ENCODE peak calls at places on chromosomes 7 and 10, in four cellular contexts. Z is K562, C is HepG2, L is H1. K is an unnamed sample.

GRCh38 chr10:13812804-13813203 is 226.0 kb downstream of the PRPF18 start:
- DNase-seq in Z (peak; percentile 21), C (no peak), L (no peak), K (no peak)

GRCh38 chr7:55066479-55066878 is 47.7 kb downstream of the EGFR start:
- DNase-seq in Z (no peak), C (peak; percentile 50), L (no peak), K (no peak)

GRCh38 chr10:86205086-86205760 is 161.4 kb downstream of the GRID1 start:
- DNase-seq in Z (no peak), C (no peak), L (no peak), K (no peak)

GRCh38 chr7:33191326-33191725 is 62.0 kb downstream of the BBS9 start:
- DNase-seq in Z (no peak), C (peak; percentile 54), L (no peak), K (no peak)

GRCh38 chr7:22443370-22444180 is 56.4 kb downstream of the STEAP1B start:
- DNase-seq in Z (peak; percentile 42), C (peak; percentile 95), L (no peak), K (peak; percentile 81)

GRCh38 chr10:95728535-95728934 is 27.4 kb upstream of the ENTPD1 start:
- DNase-seq in Z (no peak), C (no peak), L (no peak), K (peak; percentile 54)

GRCh38 chr10:32890444-32890843 is 67.6 kb downstream of the ITGB1 start:
- DNase-seq in Z (no peak), C (no peak), L (no peak), K (no peak)

GRCh38 chr10:82176571-82176970 is 301.6 kb downstream of the NRG3 start:
- DNase-seq in Z (no peak), C (no peak), L (no peak), K (no peak)

GRCh38 chr7:85102813-85103350 is 84.0 kb downstream of the SEMA3D start:
- DNase-seq in Z (no peak), C (no peak), L (no peak), K (peak; percentile 63)

GRCh38 chr10:94232711-94233383 is 129.9 kb downstream of the NOC3L start:
- DNase-seq in Z (no peak), C (peak; percentile 25), L (no peak), K (no peak)

GRCh38 chr7:33185786-33186185 is 56.4 kb downstream of the BBS9 start:
- DNase-seq in Z (peak; percentile 37), C (peak; percentile 62), L (no peak), K (peak; percentile 63)

GRCh38 chr10:110274072-110274627 is 30.6 kb downstream of the SMNDC1 start:
- DNase-seq in Z (no peak), C (no peak), L (no peak), K (no peak)

GRCh38 chr10:132401396-132402168 is 4.6 kb downstream of the PWWP2B start:
- DNase-seq in Z (no peak), C (no peak), L (no peak), K (no peak)
- TF ChIP-seq MAX in Z (no peak), C (no peak), L (no peak), K (no peak)

GRCh38 chr7:29810297-29810696 is 4.0 kb downstream of the WIPF3 start:
- DNase-seq in Z (no peak), C (no peak), L (no peak), K (no peak)

GRCh38 chr7:29810813-29811482 is 4.6 kb downstream of the WIPF3 start:
- DNase-seq in Z (no peak), C (no peak), L (no peak), K (no peak)

GRCh38 chr7:29809533-29810155 is 3.3 kb downstream of the WIPF3 start:
- DNase-seq in Z (no peak), C (no peak), L (no peak), K (no peak)

GRCh38 chr7:29811597-29811996 is 5.3 kb downstream of the WIPF3 start:
- DNase-seq in Z (no peak), C (no peak), L (no peak), K (no peak)

GRCh38 chr7:29812185-29812876 is 6.0 kb downstream of the WIPF3 start:
- DNase-seq in Z (no peak), C (no peak), L (no peak), K (no peak)
- TF ChIP-seq JUN in Z (no peak), C (no peak), L (no peak), K (no peak)

GRCh38 chr7:128174391-128174790 is 66.7 kb upstream of the LEP start:
- DNase-seq in Z (no peak), C (no peak), L (no peak), K (no peak)

GRCh38 chr7:128172151-128172550 is 68.9 kb upstream of the LEP start:
- DNase-seq in Z (no peak), C (no peak), L (no peak), K (no peak)

GRCh38 chr7:128171342-128171918 is 69.6 kb upstream of the LEP start:
- DNase-seq in Z (no peak), C (no peak), L (no peak), K (no peak)

GRCh38 chr7:128170461-128170860 is 70.6 kb upstream of the LEP start:
- DNase-seq in Z (no peak), C (no peak), L (no peak), K (no peak)

DNA sequence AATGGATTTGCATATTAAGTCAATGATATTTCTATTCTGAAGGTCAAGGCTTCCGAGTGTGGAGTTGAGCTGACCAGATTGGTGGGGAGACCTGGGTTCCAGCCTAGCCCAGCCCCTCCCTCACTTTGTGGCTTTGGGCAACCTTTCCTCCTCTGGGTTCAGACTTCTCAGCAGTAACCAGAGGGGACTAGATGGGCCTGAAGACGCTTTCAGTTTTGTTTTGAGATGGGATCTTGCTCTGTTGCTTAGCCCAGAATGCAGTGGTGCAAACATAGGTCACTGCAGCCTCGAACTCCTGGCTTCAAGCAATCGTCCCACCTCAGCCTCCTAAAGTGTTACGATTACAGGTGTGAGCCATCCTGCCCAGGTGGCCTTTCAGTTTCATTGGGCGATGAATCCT is 68.1 kb upstream of the LEP start:
- DNase-seq in Z (no peak), C (no peak), L (no peak), K (no peak)
- H3K27me3 ChIP-seq in Z (peaks cover 37% of the 10 kb centered on the region), C (peaks cover 57% of the 10 kb centered on the region), L (peaks cover 31% of the 10 kb centered on the region), K (peaks cover 31% of the 10 kb centered on the region)

GRCh38 chr7:47807756-47808155 is 140.5 kb downstream of the PKD1L1 start:
- DNase-seq in Z (no peak), C (no peak), L (no peak), K (no peak)
- TF ChIP-seq MAX in Z (no peak), C (no peak), L (no peak), K (no peak)

DNA sequence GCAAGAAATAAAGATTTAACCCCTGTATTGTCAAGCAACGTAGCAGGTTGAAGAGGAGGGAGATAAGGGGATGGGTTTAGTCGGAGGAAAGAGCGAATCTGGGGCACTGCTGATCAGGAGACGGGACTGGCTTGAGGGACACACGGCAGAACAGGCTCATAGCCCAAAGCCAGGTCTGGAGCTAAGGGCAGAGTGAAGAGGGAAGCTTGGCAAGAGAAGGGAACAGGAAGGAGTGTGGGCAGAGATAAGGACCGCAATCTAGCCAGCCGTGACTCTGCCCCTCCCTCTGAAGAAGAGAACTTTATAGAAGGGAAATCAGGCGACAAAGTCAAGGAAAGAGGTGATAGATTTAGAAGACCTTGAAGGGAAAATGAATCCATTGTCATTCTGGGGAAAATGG is 67.6 kb downstream of the CAV1 start:
- DNase-seq in Z (peak; percentile 23), C (no peak), L (no peak), K (peak; percentile 96)
- TF ChIP-seq JUN in Z (no peak), C (no peak), L (no peak), K (no peak)

GRCh38 chr7:1310936-1311335 is 78.3 kb downstream of the UNCX start:
- DNase-seq in Z (no peak), C (no peak), L (no peak), K (no peak)
- H3K27me3 ChIP-seq in Z (peaks cover 13% of the 10 kb centered on the region), C (peaks cover 38% of the 10 kb centered on the region), L (no peaks in the 10 kb centered on the region), K (no peaks in the 10 kb centered on the region)

GRCh38 chr7:135789431-135789830 is 40.8 kb upstream of the FAM180A start:
- DNase-seq in Z (no peak), C (no peak), L (no peak), K (no peak)
- TF ChIP-seq MAX in Z (no peak), C (no peak), L (no peak), K (no peak)

K was measured in endothelial cell of umbilical vein.